ENCODE peak calls at places on chromosomes 4 and X, in five cellular contexts. One of them, this sample, is unnamed.

GRCh38 chrX:145861818-145862217 is 44.2 kb downstream of the SLITRK2 start:
- DNase-seq in transverse colon: no peak
- DNase-seq in central memory CD8-positive, alpha-beta T cell: no peak
- DNase-seq in GM13976: no peak
- DNase-seq in activated CD8-positive, alpha-beta memory T cell treated with anti-CD3 and anti-CD28 coated beads for 48 hours: no peak
- DNase-seq in this sample: no peak

GRCh38 chrX:35682481-35682880 is 115.7 kb upstream of the MAGEB16 start:
- DNase-seq in activated CD8-positive, alpha-beta memory T cell treated with anti-CD3 and anti-CD28 coated beads for 48 hours: no peak
- DNase-seq in GM13976: no peak
- DNase-seq in transverse colon: no peak
- DNase-seq in central memory CD8-positive, alpha-beta T cell: no peak
- DNase-seq in this sample: no peak

GRCh38 chr4:7904942-7905341 is 34.7 kb downstream of the AFAP1 start:
- DNase-seq in central memory CD8-positive, alpha-beta T cell: no peak
- DNase-seq in transverse colon: no peak
- DNase-seq in GM13976: no peak
- DNase-seq in activated CD8-positive, alpha-beta memory T cell treated with anti-CD3 and anti-CD28 coated beads for 48 hours: no peak
- DNase-seq in this sample: no peak

GRCh38 chr4:72604324-72604723 is 35.3 kb upstream of the ADAMTS3 start:
- DNase-seq in activated CD8-positive, alpha-beta memory T cell treated with anti-CD3 and anti-CD28 coated beads for 48 hours: no peak
- DNase-seq in GM13976: no peak
- DNase-seq in central memory CD8-positive, alpha-beta T cell: no peak
- DNase-seq in transverse colon: no peak
- DNase-seq in this sample: no peak

GRCh38 chrX:29913647-29914046 is 301.7 kb upstream of the MAGEB2 start:
- DNase-seq in transverse colon: no peak
- DNase-seq in GM13976: no peak
- DNase-seq in activated CD8-positive, alpha-beta memory T cell treated with anti-CD3 and anti-CD28 coated beads for 48 hours: no peak
- DNase-seq in central memory CD8-positive, alpha-beta T cell: no peak
- DNase-seq in this sample: no peak

GRCh38 chrX:121308276-121308805 is 260.9 kb downstream of the GLUD2 start:
- DNase-seq in GM13976: peak; percentile 22
- DNase-seq in central memory CD8-positive, alpha-beta T cell: no peak
- DNase-seq in transverse colon: peak; percentile 8
- DNase-seq in activated CD8-positive, alpha-beta memory T cell treated with anti-CD3 and anti-CD28 coated beads for 48 hours: peak; percentile 13
- DNase-seq in this sample: peak; percentile 28

GRCh38 chr4:184689681-184690080 is 40.1 kb downstream of the PRIMPOL start:
- DNase-seq in activated CD8-positive, alpha-beta memory T cell treated with anti-CD3 and anti-CD28 coated beads for 48 hours: no peak
- DNase-seq in central memory CD8-positive, alpha-beta T cell: no peak
- DNase-seq in GM13976: no peak
- DNase-seq in transverse colon: no peak
- DNase-seq in this sample: no peak

GRCh38 chrX:26788402-26788998 is 572.5 kb downstream of the MAGEB5 start:
- DNase-seq in GM13976: no peak
- DNase-seq in transverse colon: no peak
- DNase-seq in activated CD8-positive, alpha-beta memory T cell treated with anti-CD3 and anti-CD28 coated beads for 48 hours: no peak
- DNase-seq in central memory CD8-positive, alpha-beta T cell: no peak
- DNase-seq in this sample: no peak

GRCh38 chr4:75634951-75635350 is 4.6 kb upstream of the CDKL2 start:
- DNase-seq in activated CD8-positive, alpha-beta memory T cell treated with anti-CD3 and anti-CD28 coated beads for 48 hours: no peak
- DNase-seq in central memory CD8-positive, alpha-beta T cell: no peak
- DNase-seq in GM13976: no peak
- DNase-seq in transverse colon: no peak
- DNase-seq in this sample: no peak

This sample was measured in GM20000.